ENCODE peak calls at places on chromosomes 12 and 14, in six cellular contexts. One of them, this sample, is unnamed.

GRCh38 chr12:120290541-120291312 is 976 bp downstream of the RNU4-2 start:
- DNase-seq in BE2C: no peak
- DNase-seq in lower leg skin: peak; percentile 34
- DNase-seq in GM23338: peak; percentile 50
- DNase-seq in endothelial cell of umbilical vein: peak; percentile 22
- DNase-seq in colonic mucosa: peak; percentile 60
- DNase-seq in this sample: peak; percentile 48

GRCh38 chr12:116027551-116027821 is 250.0 kb downstream of the MED13L start:
- DNase-seq in colonic mucosa: no peak
- DNase-seq in lower leg skin: no peak
- DNase-seq in GM23338: peak; percentile 20
- DNase-seq in BE2C: no peak
- DNase-seq in endothelial cell of umbilical vein: no peak
- DNase-seq in this sample: no peak

GRCh38 chr12:109162551-109162950 is 46.2 kb downstream of the ACACB start:
- DNase-seq in lower leg skin: no peak
- DNase-seq in GM23338: no peak
- DNase-seq in colonic mucosa: no peak
- DNase-seq in BE2C: no peak
- DNase-seq in endothelial cell of umbilical vein: no peak
- DNase-seq in this sample: no peak

GRCh38 chr12:2352203-2352602 is 299.4 kb downstream of the CACNA1C start:
- DNase-seq in lower leg skin: no peak
- DNase-seq in colonic mucosa: no peak
- DNase-seq in GM23338: no peak
- DNase-seq in BE2C: no peak
- DNase-seq in endothelial cell of umbilical vein: no peak
- DNase-seq in this sample: no peak

GRCh38 chr14:65704412-65704811 is 291.9 kb downstream of the FUT8 start:
- DNase-seq in lower leg skin: no peak
- DNase-seq in colonic mucosa: no peak
- DNase-seq in GM23338: no peak
- DNase-seq in endothelial cell of umbilical vein: no peak
- DNase-seq in BE2C: no peak
- DNase-seq in this sample: no peak

GRCh38 chr12:74455429-74455828 is 82.2 kb upstream of the ATXN7L3B start:
- DNase-seq in BE2C: no peak
- DNase-seq in endothelial cell of umbilical vein: no peak
- DNase-seq in GM23338: no peak
- DNase-seq in lower leg skin: no peak
- DNase-seq in colonic mucosa: no peak
- DNase-seq in this sample: no peak

GRCh38 chr12:47356129-47356622 is 276.4 kb upstream of the AMIGO2 start:
- DNase-seq in endothelial cell of umbilical vein: no peak
- DNase-seq in BE2C: no peak
- DNase-seq in lower leg skin: peak; percentile 20
- DNase-seq in colonic mucosa: no peak
- DNase-seq in GM23338: no peak
- DNase-seq in this sample: no peak

GRCh38 chr12:6821674-6822433 is at the start of gene GPR162:
- DNase-seq in BE2C: peak; percentile 80
- DNase-seq in endothelial cell of umbilical vein: no peak
- DNase-seq in colonic mucosa: no peak
- DNase-seq in GM23338: peak; percentile 93
- DNase-seq in lower leg skin: no peak
- DNase-seq in this sample: peak; percentile 64

GRCh38 chr12:56126732-56127239 is 1.3 kb upstream of the ESYT1 start:
- DNase-seq in endothelial cell of umbilical vein: peak; percentile 26
- DNase-seq in lower leg skin: no peak
- DNase-seq in BE2C: no peak
- DNase-seq in GM23338: no peak
- DNase-seq in colonic mucosa: no peak
- DNase-seq in this sample: no peak

GRCh38 chr14:104404922-104405321 is 174.6 kb upstream of the C14orf180 start:
- DNase-seq in GM23338: no peak
- DNase-seq in endothelial cell of umbilical vein: no peak
- DNase-seq in lower leg skin: no peak
- DNase-seq in colonic mucosa: peak; percentile 15
- DNase-seq in BE2C: no peak
- DNase-seq in this sample: no peak

GRCh38 chr14:103562135-103562384 is 397 bp downstream of the BAG5 start:
- DNase-seq in lower leg skin: no peak
- DNase-seq in BE2C: no peak
- DNase-seq in colonic mucosa: no peak
- DNase-seq in GM23338: peak; percentile 65
- DNase-seq in endothelial cell of umbilical vein: peak; percentile 76
- DNase-seq in this sample: no peak

GRCh38 chr14:37150414-37150813 is 22.0 kb downstream of the SLC25A21 start:
- DNase-seq in GM23338: peak; percentile 70
- DNase-seq in lower leg skin: no peak
- DNase-seq in colonic mucosa: no peak
- DNase-seq in endothelial cell of umbilical vein: peak; percentile 58
- DNase-seq in BE2C: no peak
- DNase-seq in this sample: no peak

GRCh38 chr12:115249878-115250277 is 565.9 kb upstream of the TBX3 start:
- DNase-seq in endothelial cell of umbilical vein: no peak
- DNase-seq in colonic mucosa: no peak
- DNase-seq in BE2C: no peak
- DNase-seq in lower leg skin: no peak
- DNase-seq in GM23338: no peak
- DNase-seq in this sample: no peak

DNA sequence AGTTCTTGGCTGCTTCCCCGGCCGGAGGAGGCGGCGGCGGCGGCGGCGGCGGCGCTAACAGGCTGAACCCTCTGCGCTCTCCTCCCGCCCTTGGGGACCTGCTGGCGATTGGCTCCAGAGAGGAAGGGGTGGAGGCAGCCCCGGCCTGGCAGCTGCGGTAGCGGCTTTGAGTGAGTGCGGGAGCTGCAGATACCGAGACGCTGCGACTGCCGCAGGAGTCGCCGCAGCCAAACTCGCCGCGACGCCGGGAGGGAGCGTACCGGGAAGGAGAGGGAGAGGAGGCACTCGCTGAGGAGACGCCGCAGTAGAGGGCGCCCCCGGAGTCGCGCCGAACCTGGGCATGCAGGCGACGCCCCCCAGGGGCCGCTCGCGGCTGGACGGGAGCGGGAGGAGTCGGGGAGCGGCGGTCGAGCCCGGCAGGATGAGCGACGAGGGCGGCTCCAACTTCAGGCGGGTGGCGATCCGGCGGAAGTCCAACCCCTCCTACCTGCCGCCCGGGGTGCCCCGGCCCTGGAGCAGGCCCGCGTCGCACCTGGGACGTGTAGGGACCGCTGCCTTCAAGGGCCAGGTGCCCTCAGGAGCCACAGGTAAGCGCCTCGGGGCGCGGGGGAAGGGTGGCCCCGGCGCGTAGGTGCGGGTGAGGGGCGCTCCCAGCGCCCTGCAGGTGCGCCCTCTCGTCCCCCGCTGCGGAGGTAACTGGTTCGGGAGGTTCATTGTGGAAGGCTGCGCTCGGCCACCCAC is at the start of gene FGD4:
- DNase-seq in colonic mucosa: peak; percentile 90
- DNase-seq in BE2C: peak; percentile 87
- DNase-seq in endothelial cell of umbilical vein: peak; percentile 92
- DNase-seq in GM23338: peak; percentile 92
- DNase-seq in lower leg skin: peak; percentile 82
- DNase-seq in this sample: peak; percentile 90
- TF ChIP-seq CTCF in colonic mucosa: peak; percentile 10
- TF ChIP-seq CTCF in BE2C: peak; percentile 47
- TF ChIP-seq CTCF in endothelial cell of umbilical vein: peak; percentile 89
- TF ChIP-seq CTCF in GM23338: peak; percentile 69
- TF ChIP-seq CTCF in lower leg skin: no peak
- TF ChIP-seq CTCF in this sample: no peak

GRCh38 chr14:78202178-78202577 is 32.0 kb downstream of the NRXN3 start:
- DNase-seq in endothelial cell of umbilical vein: no peak
- DNase-seq in lower leg skin: no peak
- DNase-seq in GM23338: no peak
- DNase-seq in BE2C: no peak
- DNase-seq in colonic mucosa: no peak
- DNase-seq in this sample: no peak

GRCh38 chr14:78195431-78195830 is 25.3 kb downstream of the NRXN3 start:
- DNase-seq in GM23338: no peak
- DNase-seq in BE2C: no peak
- DNase-seq in colonic mucosa: no peak
- DNase-seq in endothelial cell of umbilical vein: no peak
- DNase-seq in lower leg skin: no peak
- DNase-seq in this sample: no peak

GRCh38 chr14:78196323-78196722 is 26.1 kb downstream of the NRXN3 start:
- DNase-seq in colonic mucosa: no peak
- DNase-seq in GM23338: no peak
- DNase-seq in endothelial cell of umbilical vein: no peak
- DNase-seq in lower leg skin: no peak
- DNase-seq in BE2C: no peak
- DNase-seq in this sample: no peak

GRCh38 chr14:78202976-78203375 is 32.8 kb downstream of the NRXN3 start:
- DNase-seq in BE2C: no peak
- DNase-seq in colonic mucosa: no peak
- DNase-seq in lower leg skin: no peak
- DNase-seq in GM23338: no peak
- DNase-seq in endothelial cell of umbilical vein: no peak
- DNase-seq in this sample: no peak

GRCh38 chr14:78197088-78197487 is 26.9 kb downstream of the NRXN3 start:
- DNase-seq in GM23338: no peak
- DNase-seq in lower leg skin: no peak
- DNase-seq in colonic mucosa: no peak
- DNase-seq in endothelial cell of umbilical vein: no peak
- DNase-seq in BE2C: no peak
- DNase-seq in this sample: no peak
- H3K4me3 ChIP-seq in GM23338: no peak overlapping the region
- H3K4me3 ChIP-seq in lower leg skin: no peak overlapping the region
- H3K4me3 ChIP-seq in colonic mucosa: no peak overlapping the region
- H3K4me3 ChIP-seq in endothelial cell of umbilical vein: no peak overlapping the region
- H3K4me3 ChIP-seq in BE2C: no peak overlapping the region
- H3K4me3 ChIP-seq in this sample: no peak overlapping the region

GRCh38 chr12:39364196-39364595 is 78.7 kb downstream of the KIF21A start:
- DNase-seq in BE2C: no peak
- DNase-seq in colonic mucosa: no peak
- DNase-seq in endothelial cell of umbilical vein: no peak
- DNase-seq in GM23338: no peak
- DNase-seq in lower leg skin: no peak
- DNase-seq in this sample: no peak

GRCh38 chr12:39368096-39368495 is 74.8 kb downstream of the KIF21A start:
- DNase-seq in lower leg skin: no peak
- DNase-seq in colonic mucosa: no peak
- DNase-seq in BE2C: no peak
- DNase-seq in GM23338: no peak
- DNase-seq in endothelial cell of umbilical vein: no peak
- DNase-seq in this sample: no peak

GRCh38 chr12:39368891-39369290 is 74.0 kb downstream of the KIF21A start:
- DNase-seq in colonic mucosa: no peak
- DNase-seq in BE2C: no peak
- DNase-seq in endothelial cell of umbilical vein: no peak
- DNase-seq in GM23338: no peak
- DNase-seq in lower leg skin: no peak
- DNase-seq in this sample: no peak

GRCh38 chr12:39367494-39367893 is 75.4 kb downstream of the KIF21A start:
- DNase-seq in colonic mucosa: no peak
- DNase-seq in BE2C: no peak
- DNase-seq in GM23338: no peak
- DNase-seq in lower leg skin: no peak
- DNase-seq in endothelial cell of umbilical vein: no peak
- DNase-seq in this sample: no peak

GRCh38 chr12:39365364-39366001 is 77.4 kb downstream of the KIF21A start:
- DNase-seq in lower leg skin: no peak
- DNase-seq in colonic mucosa: no peak
- DNase-seq in BE2C: no peak
- DNase-seq in endothelial cell of umbilical vein: no peak
- DNase-seq in GM23338: no peak
- DNase-seq in this sample: no peak
- TF ChIP-seq CTCF in lower leg skin: no peak
- TF ChIP-seq CTCF in colonic mucosa: no peak
- TF ChIP-seq CTCF in BE2C: no peak
- TF ChIP-seq CTCF in endothelial cell of umbilical vein: no peak
- TF ChIP-seq CTCF in GM23338: no peak
- TF ChIP-seq CTCF in this sample: no peak

DNA sequence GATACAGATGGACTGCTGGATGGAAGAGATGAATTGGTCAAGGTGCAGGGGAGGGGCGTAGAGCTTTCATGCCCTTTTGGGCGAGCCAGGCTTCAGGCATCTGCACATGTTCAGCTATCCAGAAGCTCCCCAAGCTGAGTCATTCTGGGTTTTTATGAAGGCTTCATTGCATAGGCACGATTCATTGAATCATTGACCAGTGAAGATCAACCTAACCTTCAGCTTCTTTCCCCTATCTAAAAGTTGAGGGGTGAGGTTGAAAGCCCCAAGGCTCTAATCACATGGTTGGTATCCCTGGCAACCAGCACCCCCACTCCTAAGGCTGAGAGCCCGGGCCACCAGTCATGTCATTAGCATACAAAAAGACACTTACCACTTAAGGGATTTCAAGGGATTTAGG is 36.3 kb downstream of the RPS29 start:
- DNase-seq in BE2C: no peak
- DNase-seq in GM23338: peak; percentile 85
- DNase-seq in lower leg skin: no peak
- DNase-seq in endothelial cell of umbilical vein: no peak
- DNase-seq in colonic mucosa: no peak
- DNase-seq in this sample: no peak
- H3K4me3 ChIP-seq in BE2C: no peak overlapping the region
- H3K4me3 ChIP-seq in GM23338: no peak overlapping the region
- H3K4me3 ChIP-seq in lower leg skin: no peak overlapping the region
- H3K4me3 ChIP-seq in endothelial cell of umbilical vein: no peak overlapping the region
- H3K4me3 ChIP-seq in colonic mucosa: no peak overlapping the region
- H3K4me3 ChIP-seq in this sample: no peak overlapping the region

DNA sequence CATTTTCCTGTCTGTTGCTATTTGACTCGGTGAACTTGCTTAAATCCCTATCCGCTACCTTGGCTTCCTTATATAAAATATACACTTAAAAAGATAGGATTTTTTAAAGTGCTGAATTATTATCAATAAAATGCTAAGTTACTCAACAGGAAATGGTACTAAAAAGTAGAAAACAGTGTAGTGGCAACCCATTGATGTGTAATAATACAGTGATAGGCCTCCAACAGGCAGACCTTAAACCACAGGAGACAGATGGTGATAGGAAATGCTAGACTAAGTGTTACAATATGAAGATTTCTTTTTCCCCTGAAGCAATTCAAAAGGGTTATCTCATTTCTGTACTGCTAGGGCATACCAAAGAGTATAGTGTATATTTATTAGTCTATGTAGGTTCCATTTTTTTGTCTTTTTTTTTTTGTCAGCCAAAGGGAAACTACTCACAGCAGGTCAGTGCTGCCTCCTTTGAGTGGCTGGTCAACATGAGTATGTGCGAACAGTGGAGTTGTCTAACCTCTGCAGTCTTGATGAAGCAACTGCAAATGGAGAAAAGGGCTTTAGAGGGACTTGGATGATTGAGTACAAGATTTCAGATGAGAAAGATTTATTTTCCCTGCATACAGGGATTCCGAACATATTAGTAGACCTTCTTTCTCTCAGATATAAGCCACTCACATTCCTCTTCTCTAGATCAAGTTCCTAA is 183.8 kb downstream of the ACSS3 start:
- DNase-seq in BE2C: no peak
- DNase-seq in colonic mucosa: no peak
- DNase-seq in lower leg skin: no peak
- DNase-seq in endothelial cell of umbilical vein: no peak
- DNase-seq in GM23338: peak; percentile 33
- DNase-seq in this sample: no peak
- TF ChIP-seq CTCF in BE2C: no peak
- TF ChIP-seq CTCF in colonic mucosa: no peak
- TF ChIP-seq CTCF in lower leg skin: no peak
- TF ChIP-seq CTCF in endothelial cell of umbilical vein: no peak
- TF ChIP-seq CTCF in GM23338: peak; percentile 25
- TF ChIP-seq CTCF in this sample: no peak

This sample was measured in left lung.